ENCODE peak calls at places on chromosomes 12 and 14, in four cellular contexts. One of them, this sample, is unnamed.

GRCh38 chr12:91507754-91508153 is 325.1 kb upstream of the DCN start:
- DNase-seq in A549: no peak
- DNase-seq in activated CD4-positive, alpha-beta T cell treated with anti-CD3 and anti-CD28 coated beads, Interleukin-2, amount 10 ng/mL, durations not matched to agents 7 days and 5 days: no peak
- DNase-seq in NCI-H82: no peak
- DNase-seq in this sample: no peak

GRCh38 chr12:68154768-68155167 is 4.8 kb downstream of the IFNG start:
- DNase-seq in activated CD4-positive, alpha-beta T cell treated with anti-CD3 and anti-CD28 coated beads, Interleukin-2, amount 10 ng/mL, durations not matched to agents 7 days and 5 days: no peak
- DNase-seq in A549: no peak
- DNase-seq in NCI-H82: peak
- DNase-seq in this sample: no peak

GRCh38 chr14:50726372-50727107 is 58.4 kb upstream of the SAV1 start:
- DNase-seq in A549: no peak
- DNase-seq in NCI-H82: no peak
- DNase-seq in activated CD4-positive, alpha-beta T cell treated with anti-CD3 and anti-CD28 coated beads, Interleukin-2, amount 10 ng/mL, durations not matched to agents 7 days and 5 days: peak
- DNase-seq in this sample: no peak

GRCh38 chr12:123389560-123390351 is 5.8 kb downstream of the KMT5A start:
- DNase-seq in activated CD4-positive, alpha-beta T cell treated with anti-CD3 and anti-CD28 coated beads, Interleukin-2, amount 10 ng/mL, durations not matched to agents 7 days and 5 days: peak
- DNase-seq in NCI-H82: peak
- DNase-seq in A549: no peak
- DNase-seq in this sample: no peak

GRCh38 chr14:33728010-33728498 is 222.8 kb downstream of the EGLN3 start:
- DNase-seq in NCI-H82: no peak
- DNase-seq in A549: no peak
- DNase-seq in activated CD4-positive, alpha-beta T cell treated with anti-CD3 and anti-CD28 coated beads, Interleukin-2, amount 10 ng/mL, durations not matched to agents 7 days and 5 days: no peak
- DNase-seq in this sample: no peak

GRCh38 chr14:54211562-54212308 is 185.1 kb upstream of the CDKN3 start:
- DNase-seq in A549: peak
- DNase-seq in NCI-H82: no peak
- DNase-seq in activated CD4-positive, alpha-beta T cell treated with anti-CD3 and anti-CD28 coated beads, Interleukin-2, amount 10 ng/mL, durations not matched to agents 7 days and 5 days: no peak
- DNase-seq in this sample: no peak

GRCh38 chr12:91926810-91927209 is 218.8 kb downstream of the BTG1 start:
- DNase-seq in NCI-H82: no peak
- DNase-seq in A549: peak
- DNase-seq in activated CD4-positive, alpha-beta T cell treated with anti-CD3 and anti-CD28 coated beads, Interleukin-2, amount 10 ng/mL, durations not matched to agents 7 days and 5 days: no peak
- DNase-seq in this sample: no peak

GRCh38 chr12:117178301-117178700 is 12.0 kb downstream of the FBXO21 start:
- DNase-seq in A549: no peak
- DNase-seq in activated CD4-positive, alpha-beta T cell treated with anti-CD3 and anti-CD28 coated beads, Interleukin-2, amount 10 ng/mL, durations not matched to agents 7 days and 5 days: no peak
- DNase-seq in NCI-H82: no peak
- DNase-seq in this sample: no peak

GRCh38 chr12:28961948-28962384 is 187.1 kb upstream of the FAR2 start:
- DNase-seq in activated CD4-positive, alpha-beta T cell treated with anti-CD3 and anti-CD28 coated beads, Interleukin-2, amount 10 ng/mL, durations not matched to agents 7 days and 5 days: no peak
- DNase-seq in A549: no peak
- DNase-seq in NCI-H82: no peak
- DNase-seq in this sample: no peak

GRCh38 chr12:94134226-94134795 is 14.1 kb upstream of the PLXNC1 start:
- DNase-seq in activated CD4-positive, alpha-beta T cell treated with anti-CD3 and anti-CD28 coated beads, Interleukin-2, amount 10 ng/mL, durations not matched to agents 7 days and 5 days: peak
- DNase-seq in NCI-H82: peak
- DNase-seq in A549: peak
- DNase-seq in this sample: peak

GRCh38 chr12:104010121-104010520 is 39.9 kb downstream of the GLT8D2 start:
- DNase-seq in A549: no peak
- DNase-seq in activated CD4-positive, alpha-beta T cell treated with anti-CD3 and anti-CD28 coated beads, Interleukin-2, amount 10 ng/mL, durations not matched to agents 7 days and 5 days: no peak
- DNase-seq in NCI-H82: no peak
- DNase-seq in this sample: no peak

GRCh38 chr12:122856999-122857671 is 21.9 kb downstream of the HIP1R start:
- DNase-seq in A549: no peak
- DNase-seq in NCI-H82: no peak
- DNase-seq in activated CD4-positive, alpha-beta T cell treated with anti-CD3 and anti-CD28 coated beads, Interleukin-2, amount 10 ng/mL, durations not matched to agents 7 days and 5 days: no peak
- DNase-seq in this sample: no peak

GRCh38 chr14:22319526-22320352 is 269.3 kb downstream of the DAD1 start:
- DNase-seq in activated CD4-positive, alpha-beta T cell treated with anti-CD3 and anti-CD28 coated beads, Interleukin-2, amount 10 ng/mL, durations not matched to agents 7 days and 5 days: peak
- DNase-seq in A549: peak
- DNase-seq in NCI-H82: peak
- DNase-seq in this sample: peak

GRCh38 chr12:85413266-85413665 is 133.2 kb downstream of the ALX1 start:
- DNase-seq in NCI-H82: no peak
- DNase-seq in activated CD4-positive, alpha-beta T cell treated with anti-CD3 and anti-CD28 coated beads, Interleukin-2, amount 10 ng/mL, durations not matched to agents 7 days and 5 days: no peak
- DNase-seq in A549: no peak
- DNase-seq in this sample: no peak

GRCh38 chr14:49920260-49920659 is 27.4 kb downstream of the ARF6 start:
- DNase-seq in A549: no peak
- DNase-seq in activated CD4-positive, alpha-beta T cell treated with anti-CD3 and anti-CD28 coated beads, Interleukin-2, amount 10 ng/mL, durations not matched to agents 7 days and 5 days: no peak
- DNase-seq in NCI-H82: no peak
- DNase-seq in this sample: no peak

GRCh38 chr12:62581288-62582064 is 114.8 kb downstream of the MON2 start:
- DNase-seq in activated CD4-positive, alpha-beta T cell treated with anti-CD3 and anti-CD28 coated beads, Interleukin-2, amount 10 ng/mL, durations not matched to agents 7 days and 5 days: no peak
- DNase-seq in NCI-H82: peak
- DNase-seq in A549: peak
- DNase-seq in this sample: peak

GRCh38 chr14:29926228-29926627 is 1.4 kb downstream of the PRKD1 start:
- DNase-seq in A549: no peak
- DNase-seq in activated CD4-positive, alpha-beta T cell treated with anti-CD3 and anti-CD28 coated beads, Interleukin-2, amount 10 ng/mL, durations not matched to agents 7 days and 5 days: no peak
- DNase-seq in NCI-H82: peak
- DNase-seq in this sample: no peak

GRCh38 chr12:32240210-32240609 is 133.6 kb downstream of the BICD1 start:
- DNase-seq in A549: no peak
- DNase-seq in NCI-H82: peak
- DNase-seq in activated CD4-positive, alpha-beta T cell treated with anti-CD3 and anti-CD28 coated beads, Interleukin-2, amount 10 ng/mL, durations not matched to agents 7 days and 5 days: no peak
- DNase-seq in this sample: no peak

GRCh38 chr12:30888241-30888640 is 38.3 kb upstream of the TSPAN11 start:
- DNase-seq in activated CD4-positive, alpha-beta T cell treated with anti-CD3 and anti-CD28 coated beads, Interleukin-2, amount 10 ng/mL, durations not matched to agents 7 days and 5 days: no peak
- DNase-seq in NCI-H82: no peak
- DNase-seq in A549: no peak
- DNase-seq in this sample: no peak

GRCh38 chr12:47188576-47189441 is 109.0 kb upstream of the AMIGO2 start:
- DNase-seq in A549: peak
- DNase-seq in NCI-H82: no peak
- DNase-seq in activated CD4-positive, alpha-beta T cell treated with anti-CD3 and anti-CD28 coated beads, Interleukin-2, amount 10 ng/mL, durations not matched to agents 7 days and 5 days: no peak
- DNase-seq in this sample: no peak

GRCh38 chr12:34598352-34598827 is 576.1 kb downstream of the ALG10 start:
- DNase-seq in NCI-H82: no peak
- DNase-seq in activated CD4-positive, alpha-beta T cell treated with anti-CD3 and anti-CD28 coated beads, Interleukin-2, amount 10 ng/mL, durations not matched to agents 7 days and 5 days: no peak
- DNase-seq in A549: no peak
- DNase-seq in this sample: no peak

GRCh38 chr12:66594688-66595087 is 84.2 kb downstream of the GRIP1 start:
- DNase-seq in activated CD4-positive, alpha-beta T cell treated with anti-CD3 and anti-CD28 coated beads, Interleukin-2, amount 10 ng/mL, durations not matched to agents 7 days and 5 days: no peak
- DNase-seq in A549: no peak
- DNase-seq in NCI-H82: no peak
- DNase-seq in this sample: no peak

GRCh38 chr12:41521872-41522379 is 333.8 kb downstream of the PDZRN4 start:
- DNase-seq in activated CD4-positive, alpha-beta T cell treated with anti-CD3 and anti-CD28 coated beads, Interleukin-2, amount 10 ng/mL, durations not matched to agents 7 days and 5 days: no peak
- DNase-seq in NCI-H82: peak
- DNase-seq in A549: peak
- DNase-seq in this sample: no peak

GRCh38 chr14:52950410-52950897 is 396 bp downstream of the FERMT2 start:
- DNase-seq in NCI-H82: peak
- DNase-seq in activated CD4-positive, alpha-beta T cell treated with anti-CD3 and anti-CD28 coated beads, Interleukin-2, amount 10 ng/mL, durations not matched to agents 7 days and 5 days: no peak
- DNase-seq in A549: peak
- DNase-seq in this sample: no peak

GRCh38 chr12:13223176-13223806 is 26.8 kb downstream of the EMP1 start:
- DNase-seq in A549: peak
- DNase-seq in activated CD4-positive, alpha-beta T cell treated with anti-CD3 and anti-CD28 coated beads, Interleukin-2, amount 10 ng/mL, durations not matched to agents 7 days and 5 days: no peak
- DNase-seq in NCI-H82: no peak
- DNase-seq in this sample: no peak

GRCh38 chr12:27616356-27617150 is 79.7 kb upstream of the REP15 start:
- DNase-seq in NCI-H82: no peak
- DNase-seq in activated CD4-positive, alpha-beta T cell treated with anti-CD3 and anti-CD28 coated beads, Interleukin-2, amount 10 ng/mL, durations not matched to agents 7 days and 5 days: no peak
- DNase-seq in A549: no peak
- DNase-seq in this sample: no peak